ENCODE peak calls at places on chromosomes 3 and 15, in six cellular contexts. T is iPS DF 6.9, N is colonic mucosa, I is left ventricle myocardium inferior, G is IMR-90, U is tibial nerve. V is an unnamed sample.

GRCh38 chr3:47019201-47019600 is 39.7 kb downstream of the NBEAL2 start:
- DNase-seq in T (no peak), N (no peak), I (no peak), G (peak; percentile 12), U (no peak), V (peak; percentile 31)

GRCh38 chr3:101854608-101855304 is 5.4 kb downstream of the NFKBIZ start:
- DNase-seq in T (no peak), N (peak; percentile 57), I (no peak), G (no peak), U (no peak), V (no peak)

GRCh38 chr15:69841046-69841828 is 256.5 kb downstream of the TLE3 start:
- DNase-seq in T (no peak), N (no peak), I (no peak), G (no peak), U (no peak), V (no peak)

GRCh38 chr3:60461199-60461598 is 790.1 kb downstream of the FHIT start:
- DNase-seq in T (no peak), N (no peak), I (no peak), G (no peak), U (no peak), V (no peak)

GRCh38 chr15:91857772-91858171 is 4.3 kb downstream of the SLCO3A1 start:
- DNase-seq in T (no peak), N (no peak), I (no peak), G (no peak), U (no peak), V (no peak)

GRCh38 chr15:95076381-95076780 is 845.0 kb downstream of the MCTP2 start:
- DNase-seq in T (no peak), N (no peak), I (no peak), G (no peak), U (no peak), V (no peak)

GRCh38 chr3:79297242-79297641 is 470.6 kb downstream of the ROBO1 start:
- DNase-seq in T (no peak), N (no peak), I (no peak), G (peak; percentile 97), U (no peak), V (no peak)

GRCh38 chr3:52636673-52637072 is 49.0 kb downstream of the PBRM1 start:
- DNase-seq in T (no peak), N (no peak), I (no peak), G (no peak), U (no peak), V (no peak)

GRCh38 chr3:108404409-108404808 is 106.0 kb downstream of the MYH15 start:
- DNase-seq in T (no peak), N (no peak), I (no peak), G (peak; percentile 42), U (no peak), V (no peak)

GRCh38 chr15:78640840-78641733 is at the start of gene CHRNB4:
- DNase-seq in T (peak; percentile 74), N (peak; percentile 36), I (no peak), G (no peak), U (no peak), V (no peak)

GRCh38 chr15:37122703-37123102 is 22.4 kb upstream of the MEIS2 start:
- DNase-seq in T (no peak), N (no peak), I (no peak), G (no peak), U (no peak), V (no peak)

GRCh38 chr15:92921215-92922131 is 21.3 kb downstream of the CHD2 start:
- DNase-seq in T (no peak), N (no peak), I (no peak), G (peak; percentile 73), U (no peak), V (no peak)

GRCh38 chr15:93107646-93108045 is 18.6 kb upstream of the RGMA start:
- DNase-seq in T (no peak), N (no peak), I (no peak), G (no peak), U (no peak), V (peak; percentile 60)

GRCh38 chr3:4981688-4982494 is 2.7 kb downstream of the BHLHE40 start:
- DNase-seq in T (no peak), N (peak; percentile 59), I (no peak), G (peak; percentile 81), U (peak; percentile 57), V (no peak)

GRCh38 chr3:196227629-196228493 is 11.5 kb downstream of the SLC51A start:
- DNase-seq in T (no peak), N (no peak), I (no peak), G (no peak), U (no peak), V (no peak)

GRCh38 chr3:47836986-47837385 is 34.0 kb downstream of the DHX30 start:
- DNase-seq in T (no peak), N (no peak), I (no peak), G (no peak), U (no peak), V (no peak)

GRCh38 chr3:242986-243706 is 46.6 kb downstream of the CHL1 start:
- DNase-seq in T (no peak), N (no peak), I (no peak), G (peak; percentile 92), U (no peak), V (no peak)

GRCh38 chr3:42685891-42686820 is 819 bp downstream of the KLHL40 start:
- DNase-seq in T (no peak), N (no peak), I (peak; percentile 13), G (no peak), U (no peak), V (no peak)

GRCh38 chr3:40677321-40677720 is 152.6 kb downstream of the ZNF621 start:
- DNase-seq in T (no peak), N (no peak), I (no peak), G (no peak), U (no peak), V (no peak)

GRCh38 chr3:124360626-124361025 is 368.7 kb upstream of the ROPN1 start:
- DNase-seq in T (peak; percentile 29), N (no peak), I (no peak), G (no peak), U (no peak), V (no peak)

GRCh38 chr3:124059580-124059979 is 67.7 kb upstream of the ROPN1 start:
- DNase-seq in T (no peak), N (no peak), I (no peak), G (peak; percentile 52), U (no peak), V (no peak)

GRCh38 chr15:101394056-101394630 is 95.4 kb downstream of the PCSK6 start:
- DNase-seq in T (no peak), N (no peak), I (no peak), G (no peak), U (no peak), V (no peak)

GRCh38 chr3:196712514-196713413 is 587 bp downstream of the PIGX start:
- DNase-seq in T (no peak), N (peak; percentile 70), I (peak; percentile 74), G (peak; percentile 57), U (peak; percentile 43), V (peak; percentile 7)

GRCh38 chr3:197854596-197855343 is 63.7 kb downstream of the LRCH3 start:
- DNase-seq in T (peak; percentile 94), N (no peak), I (no peak), G (peak; percentile 99), U (no peak), V (no peak)

GRCh38 chr15:88918738-88919137 is 5.6 kb upstream of the MFGE8 start:
- DNase-seq in T (no peak), N (no peak), I (peak; percentile 74), G (peak; percentile 99), U (peak; percentile 71), V (no peak)

GRCh38 chr15:92981333-92981732 is 81.2 kb downstream of the CHD2 start:
- DNase-seq in T (no peak), N (no peak), I (no peak), G (no peak), U (no peak), V (no peak)

GRCh38 chr3:63047068-63047467 is 171.9 kb upstream of the CADPS start:
- DNase-seq in T (no peak), N (peak; percentile 26), I (no peak), G (no peak), U (no peak), V (no peak)

GRCh38 chr3:102460579-102460978 is 25.8 kb downstream of the ZPLD1 start:
- DNase-seq in T (no peak), N (no peak), I (no peak), G (peak; percentile 3), U (no peak), V (no peak)

GRCh38 chr15:34358367-34358766 is 8.6 kb downstream of the LPCAT4 start:
- DNase-seq in T (no peak), N (no peak), I (no peak), G (no peak), U (no peak), V (no peak)

GRCh38 chr3:17398959-17399551 is 343.4 kb downstream of the TBC1D5 start:
- DNase-seq in T (no peak), N (no peak), I (no peak), G (no peak), U (no peak), V (no peak)

GRCh38 chr3:155001289-155002007 is 78.7 kb upstream of the MME start:
- DNase-seq in T (no peak), N (no peak), I (no peak), G (no peak), U (no peak), V (no peak)
- H3K4me3 ChIP-seq in T (no peak overlapping the region), N (no peak overlapping the region), I (no peak overlapping the region), G (no peak overlapping the region), U (no peak overlapping the region), V (no peak overlapping the region)

GRCh38 chr15:74954515-74954914 is 2.1 kb downstream of the RPP25 start:
- DNase-seq in T (no peak), N (no peak), I (peak; percentile 37), G (peak; percentile 84), U (no peak), V (no peak)
- H3K4me3 ChIP-seq in T (no peak overlapping the region), N (no peak overlapping the region), I (peak overlapping the region; percentile 81), G (no peak overlapping the region), U (no peak overlapping the region), V (no peak overlapping the region)

GRCh38 chr3:105865867-105866350 is 2.9 kb downstream of the CBLB start:
- DNase-seq in T (no peak), N (no peak), I (no peak), G (no peak), U (no peak), V (no peak)
- H3K4me3 ChIP-seq in T (no peak overlapping the region), N (no peak overlapping the region), I (peak overlapping the region; percentile 96), G (no peak overlapping the region), U (peak overlapping the region; percentile 90), V (no peak overlapping the region)

DNA sequence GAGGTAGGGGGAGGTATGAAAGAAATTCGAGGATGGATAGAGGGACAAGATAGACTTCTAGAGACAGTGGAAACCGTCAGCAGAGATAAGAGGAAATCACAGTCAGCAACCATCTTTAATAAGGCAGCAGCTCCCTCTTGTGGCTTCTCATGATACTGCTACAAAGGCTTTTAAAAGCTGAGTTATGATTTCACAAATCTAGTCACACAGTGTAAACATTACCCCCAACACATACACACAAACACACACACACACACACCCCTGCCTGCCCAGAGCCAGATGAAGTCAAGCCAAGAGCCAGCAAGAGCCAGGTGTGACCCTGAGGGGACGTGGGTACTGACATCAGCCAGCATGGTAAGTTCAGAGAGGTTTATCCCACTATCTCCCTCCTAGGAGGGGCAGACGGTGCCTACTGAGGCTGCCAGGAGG is 18.9 kb upstream of the TGM5 start:
- DNase-seq in T (peak; percentile 31), N (peak; percentile 45), I (no peak), G (peak; percentile 67), U (peak; percentile 91), V (peak; percentile 69)
- H3K4me3 ChIP-seq in T (no peak overlapping the region), N (no peak overlapping the region), I (no peak overlapping the region), G (no peak overlapping the region), U (no peak overlapping the region), V (no peak overlapping the region)